ENCODE peak calls at places on chromosomes 4 and X, in ten cellular contexts. B is endothelial cell of umbilical vein, T is IMR-90, Q is tibial nerve, G is breast epithelium, I is transverse colon, J is Peyer's patch, S is esophagus muscularis mucosa, P is esophagus squamous epithelium, Z is HCT116. V is an unnamed sample.

GRCh38 chr4:80071643-80072606 is 1.1 kb downstream of the ANTXR2 start:
- DNase-seq in B (no peak), T (peak), Q (peak), G (peak), I (peak), J (peak), S (no peak), P (no peak), Z (no peak), V (peak)

GRCh38 chr4:116387942-116388474 is 697.4 kb downstream of the TRAM1L1 start:
- DNase-seq in B (no peak), T (no peak), Q (no peak), G (no peak), I (no peak), J (no peak), S (no peak), P (no peak), Z (no peak), V (no peak)

GRCh38 chrX:88735835-88736234 is 11.2 kb upstream of the CPXCR1 start:
- DNase-seq in B (no peak), T (no peak), Q (no peak), G (no peak), I (no peak), J (no peak), S (no peak), P (no peak), Z (no peak), V (no peak)

GRCh38 chrX:16466640-16467432 is 183.1 kb upstream of the S100G start:
- DNase-seq in B (no peak), T (peak), Q (no peak), G (no peak), I (no peak), J (no peak), S (no peak), P (no peak), Z (no peak), V (no peak)

GRCh38 chrX:526295-527224 is 104.0 kb upstream of the SHOX start:
- DNase-seq in B (no peak), T (no peak), Q (no peak), G (no peak), I (no peak), J (no peak), S (no peak), P (no peak), Z (no peak), V (no peak)

GRCh38 chr4:122117743-122118142 is 34.4 kb upstream of the BLTP1 start:
- DNase-seq in B (no peak), T (peak), Q (no peak), G (no peak), I (no peak), J (no peak), S (no peak), P (no peak), Z (no peak), V (no peak)

GRCh38 chrX:109934935-109935334 is 68.0 kb upstream of the TMEM164 start:
- DNase-seq in B (no peak), T (peak), Q (no peak), G (no peak), I (no peak), J (no peak), S (no peak), P (no peak), Z (no peak), V (no peak)

GRCh38 chrX:55451125-55451524 is 802 bp upstream of the MAGEH1 start:
- DNase-seq in B (no peak), T (no peak), Q (no peak), G (no peak), I (no peak), J (no peak), S (no peak), P (no peak), Z (no peak), V (no peak)

GRCh38 chrX:4764888-4765287 is 1051.4 kb upstream of the PRKX start:
- DNase-seq in B (no peak), T (no peak), Q (no peak), G (no peak), I (no peak), J (no peak), S (no peak), P (no peak), Z (no peak), V (no peak)

GRCh38 chr4:155809835-155810234 is 51.0 kb downstream of the GUCY1B1 start:
- DNase-seq in B (peak), T (peak), Q (no peak), G (no peak), I (no peak), J (no peak), S (no peak), P (no peak), Z (peak), V (no peak)

GRCh38 chr4:153335665-153336064 is 8.8 kb upstream of the MND1 start:
- DNase-seq in B (no peak), T (peak), Q (no peak), G (no peak), I (no peak), J (no peak), S (no peak), P (no peak), Z (no peak), V (no peak)

GRCh38 chr4:113888006-113888405 is 91.4 kb downstream of the ARSJ start:
- DNase-seq in B (no peak), T (no peak), Q (no peak), G (no peak), I (no peak), J (no peak), S (no peak), P (no peak), Z (no peak), V (no peak)

GRCh38 chrX:70554081-70554480 is 109.4 kb downstream of the DLG3 start:
- DNase-seq in B (peak), T (peak), Q (no peak), G (no peak), I (no peak), J (no peak), S (no peak), P (no peak), Z (no peak), V (no peak)

GRCh38 chrX:13652256-13653021 is 502 bp upstream of the TCEANC start:
- DNase-seq in B (peak), T (peak), Q (no peak), G (no peak), I (no peak), J (no peak), S (no peak), P (no peak), Z (peak), V (no peak)

GRCh38 chrX:136646602-136647239 is 1.2 kb upstream of the CD40LG start:
- DNase-seq in B (no peak), T (no peak), Q (no peak), G (no peak), I (no peak), J (no peak), S (no peak), P (no peak), Z (no peak), V (no peak)

GRCh38 chr4:105122334-105122733 is 24.3 kb upstream of the TET2 start:
- DNase-seq in B (peak), T (no peak), Q (no peak), G (no peak), I (no peak), J (no peak), S (no peak), P (no peak), Z (no peak), V (no peak)

GRCh38 chr4:45453258-45453841 is 670.5 kb downstream of the GABRG1 start:
- DNase-seq in B (no peak), T (no peak), Q (no peak), G (no peak), I (no peak), J (no peak), S (no peak), P (no peak), Z (no peak), V (no peak)

GRCh38 chr4:108906866-108907367 is 144.1 kb upstream of the ETNPPL start:
- DNase-seq in B (no peak), T (no peak), Q (no peak), G (no peak), I (no peak), J (no peak), S (no peak), P (no peak), Z (no peak), V (no peak)

GRCh38 chrX:18041656-18042055 is 179.0 kb downstream of the BEND2 start:
- DNase-seq in B (no peak), T (no peak), Q (no peak), G (no peak), I (no peak), J (no peak), S (no peak), P (no peak), Z (no peak), V (no peak)

GRCh38 chr4:82833696-82834313 is 35.2 kb upstream of the SCD5 start:
- DNase-seq in B (peak), T (peak), Q (no peak), G (no peak), I (peak), J (no peak), S (no peak), P (no peak), Z (no peak), V (no peak)

GRCh38 chr4:173171098-173171497 is 2.5 kb downstream of the GALNT7 start:
- DNase-seq in B (peak), T (peak), Q (no peak), G (no peak), I (no peak), J (no peak), S (no peak), P (no peak), Z (no peak), V (no peak)

GRCh38 chrX:13180807-13181206 is 136.4 kb upstream of the FAM9C start:
- DNase-seq in B (no peak), T (peak), Q (no peak), G (no peak), I (no peak), J (no peak), S (no peak), P (no peak), Z (no peak), V (no peak)

GRCh38 chr4:7332216-7333023 is 102.3 kb downstream of the PSAPL1 start:
- DNase-seq in B (no peak), T (peak), Q (peak), G (no peak), I (peak), J (peak), S (no peak), P (no peak), Z (no peak), V (no peak)

GRCh38 chrX:72382199-72382590 is 76.5 kb upstream of the CITED1 start:
- DNase-seq in B (no peak), T (no peak), Q (no peak), G (no peak), I (no peak), J (no peak), S (no peak), P (no peak), Z (no peak), V (no peak)

GRCh38 chrX:136028383-136028984 is 43.2 kb downstream of the SLC9A6 start:
- DNase-seq in B (peak), T (peak), Q (no peak), G (no peak), I (no peak), J (no peak), S (no peak), P (no peak), Z (peak), V (no peak)

GRCh38 chrX:11558972-11559371 is 106.7 kb downstream of the ARHGAP6 start:
- DNase-seq in B (peak), T (no peak), Q (no peak), G (no peak), I (peak), J (no peak), S (no peak), P (no peak), Z (peak), V (no peak)

DNA sequence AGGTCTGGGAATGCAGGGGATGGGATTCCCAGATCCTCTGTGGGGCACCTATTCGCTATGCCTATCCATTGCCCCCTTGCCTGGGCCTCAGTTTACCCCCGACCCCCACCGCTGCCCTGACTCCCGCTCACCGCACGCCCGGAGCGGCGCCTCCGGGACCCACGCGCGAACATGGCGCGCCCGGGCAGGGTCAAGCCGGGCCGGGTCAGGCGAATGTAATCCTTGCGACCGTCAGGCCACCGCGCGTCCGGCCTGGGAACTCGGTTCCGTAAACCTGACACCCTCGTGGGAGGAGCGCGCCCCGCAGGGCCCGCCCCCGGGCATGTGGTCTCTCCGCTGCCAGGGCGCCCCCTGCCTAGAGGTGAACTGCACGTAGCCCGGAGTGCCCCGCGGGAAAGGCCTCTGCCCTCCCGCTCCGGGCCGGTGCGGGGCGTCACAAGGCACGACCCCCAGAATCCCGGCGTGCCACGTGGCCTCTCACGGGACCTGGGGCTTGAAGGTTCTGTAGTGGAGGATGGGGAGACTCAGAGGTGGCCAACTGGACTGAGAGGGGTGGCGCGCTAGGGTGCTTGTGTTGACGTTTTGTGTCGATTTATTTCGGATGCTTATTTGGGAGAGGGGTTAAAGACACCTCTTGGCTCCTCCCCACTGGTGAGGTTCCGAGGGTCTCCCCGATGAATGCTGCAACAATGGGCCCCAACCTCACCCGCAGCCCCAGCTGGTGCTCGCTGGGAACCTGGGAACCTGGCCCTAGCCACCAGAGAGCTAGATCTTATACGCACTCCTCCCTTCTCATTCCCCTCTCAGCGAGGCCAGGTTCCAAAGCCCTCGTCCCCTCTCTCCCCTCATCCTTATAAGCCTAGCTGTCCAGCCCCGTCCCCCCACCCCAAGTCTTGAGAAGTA is at the start of gene PRICKLE3:
- DNase-seq in B (peak), T (peak), Q (peak), G (peak), I (peak), J (peak), S (no peak), P (peak), Z (no peak), V (peak)
- TF ChIP-seq POLR2A in B (peak), T (no peak), Q (peak), G (no peak), I (peak), J (peak), S (peak), P (no peak), Z (no peak), V (no peak)

GRCh38 chr4:47838445-47838844 is 578 bp upstream of the CORIN start:
- DNase-seq in B (no peak), T (no peak), Q (no peak), G (no peak), I (no peak), J (no peak), S (no peak), P (no peak), Z (no peak), V (no peak)
- H3K4me3 ChIP-seq in B (no peak), T (no peak), Q (no peak), G (no peak), I (no peak), J (no peak), S (no peak), P (no peak), Z (no peak), V (no peak)

DNA sequence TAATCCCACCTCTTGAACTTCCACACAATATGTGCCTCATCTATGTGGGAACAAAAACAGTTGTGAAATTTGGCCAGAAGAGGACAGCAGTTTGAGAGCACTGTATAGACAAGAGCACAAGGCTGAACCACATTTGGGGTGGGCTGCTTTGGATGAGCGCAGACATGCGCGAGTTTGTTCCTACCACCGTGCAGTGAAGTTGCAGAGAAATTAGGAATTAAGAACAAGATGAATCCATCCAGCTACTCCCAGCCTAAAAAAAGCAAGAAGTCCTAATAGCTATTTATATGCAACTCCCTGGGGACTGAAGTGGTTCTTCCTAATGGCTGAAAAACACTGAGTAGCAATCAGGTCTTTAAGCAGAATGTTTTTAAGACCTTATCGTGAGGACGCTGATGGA is 1.0 kb downstream of the GAB3 start:
- DNase-seq in B (no peak), T (no peak), Q (no peak), G (no peak), I (no peak), J (no peak), S (no peak), P (no peak), Z (no peak), V (no peak)
- TF ChIP-seq POLR2A in B (no peak), T (no peak), Q (no peak), G (no peak), I (no peak), J (no peak), S (no peak), P (no peak), Z (no peak), V (no peak)

GRCh38 chrX:140765043-140765784 is 55.7 kb downstream of the LINC00632 start:
- DNase-seq in B (peak), T (peak), Q (no peak), G (no peak), I (no peak), J (no peak), S (no peak), P (no peak), Z (no peak), V (no peak)
- H3K4me3 ChIP-seq in B (peak), T (peak), Q (peak), G (peak), I (peak), J (peak), S (peak), P (peak), Z (no peak), V (no peak)

GRCh38 chr4:138242076-138242829 is at the start of gene SLC7A11:
- DNase-seq in B (peak), T (peak), Q (no peak), G (no peak), I (peak), J (peak), S (no peak), P (peak), Z (peak), V (no peak)
- TF ChIP-seq POLR2A in B (peak), T (peak), Q (no peak), G (no peak), I (peak), J (peak), S (no peak), P (peak), Z (peak), V (no peak)

GRCh38 chr4:1470393-1470670 is 64.1 kb upstream of the NKX1-1 start:
- DNase-seq in B (no peak), T (no peak), Q (no peak), G (no peak), I (no peak), J (no peak), S (no peak), P (no peak), Z (no peak), V (peak)
- H3K4me3 ChIP-seq in B (no peak), T (no peak), Q (no peak), G (no peak), I (no peak), J (no peak), S (no peak), P (no peak), Z (no peak), V (no peak)

GRCh38 chr4:87209696-87210095 is 10.7 kb downstream of the KLHL8 start:
- DNase-seq in B (no peak), T (no peak), Q (no peak), G (no peak), I (peak), J (no peak), S (no peak), P (no peak), Z (no peak), V (peak)
- TF ChIP-seq POLR2A in B (no peak), T (no peak), Q (no peak), G (no peak), I (no peak), J (no peak), S (no peak), P (no peak), Z (no peak), V (no peak)

GRCh38 chrX:150693782-150694574 is 782 bp downstream of the MTMR1 start:
- DNase-seq in B (peak), T (peak), Q (no peak), G (peak), I (peak), J (peak), S (no peak), P (no peak), Z (peak), V (peak)

GRCh38 chrX:150696836-150697235 is 3.6 kb downstream of the MTMR1 start:
- DNase-seq in B (no peak), T (no peak), Q (no peak), G (no peak), I (no peak), J (no peak), S (no peak), P (no peak), Z (no peak), V (no peak)

GRCh38 chrX:150692837-150693781 is at the start of gene MTMR1:
- DNase-seq in B (peak), T (no peak), Q (no peak), G (no peak), I (peak), J (peak), S (no peak), P (no peak), Z (no peak), V (no peak)

GRCh38 chrX:150696264-150696789 is 3.1 kb downstream of the MTMR1 start:
- DNase-seq in B (no peak), T (no peak), Q (no peak), G (no peak), I (no peak), J (no peak), S (no peak), P (no peak), Z (no peak), V (no peak)

DNA sequence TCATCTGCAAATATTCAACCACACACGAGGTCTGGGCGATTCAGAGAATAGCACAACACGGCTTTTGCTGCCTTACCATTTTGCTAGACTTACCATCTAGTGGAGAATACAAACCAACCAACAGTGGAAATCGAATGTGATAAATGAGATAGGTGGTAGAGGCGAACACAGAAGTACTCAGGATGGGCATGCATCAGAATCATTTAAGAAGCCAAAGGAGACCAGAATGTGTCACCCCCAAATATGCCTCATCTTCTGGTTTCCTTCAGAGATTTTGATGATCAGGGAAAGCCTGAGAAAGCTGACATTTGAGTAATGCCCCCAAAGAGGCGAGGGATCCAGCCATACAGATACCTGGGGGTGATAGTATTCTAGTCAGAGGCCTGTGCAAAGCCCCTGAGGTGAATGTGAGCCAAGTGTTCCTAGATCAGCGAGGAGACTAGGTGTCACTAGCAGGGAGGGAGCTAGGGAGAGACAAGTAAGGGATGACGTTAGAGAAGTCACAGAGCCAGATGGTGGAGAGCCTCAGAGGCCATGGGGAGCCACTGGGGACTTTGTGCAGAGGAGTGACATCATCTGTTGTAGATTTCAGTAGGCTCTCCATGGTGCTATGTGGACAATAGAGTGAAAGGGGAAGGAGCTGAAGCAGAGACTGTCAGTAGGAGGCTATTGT is 1.7 kb downstream of the MTMR1 start:
- DNase-seq in B (no peak), T (no peak), Q (no peak), G (no peak), I (no peak), J (no peak), S (no peak), P (no peak), Z (no peak), V (no peak)
- H3K4me3 ChIP-seq in B (no peak), T (no peak), Q (no peak), G (no peak), I (no peak), J (peak), S (peak), P (peak), Z (no peak), V (no peak)

V was measured in lower leg skin.